ENCODE peak calls at places on chromosomes 11 and 22, in ten cellular contexts. U is effector memory CD4-positive, alpha-beta T cell; N is fibroblast of lung; G is CD8-positive, alpha-beta memory T cell; O is adrenal gland; V is right cardiac atrium; D is cardiac muscle cell; A is breast epithelium; S is neuronal stem cell; M is gastrocnemius medialis. B is an unnamed sample.

GRCh38 chr11:86608251-86608799 is 64.1 kb downstream of the ME3 start:
- DNase-seq in U (no peak), N (peak; percentile 68), G (no peak), O (peak; percentile 69), V (peak; percentile 87), D (peak; percentile 61), A (peak; percentile 73), S (no peak), M (peak; percentile 71), B (no peak)

GRCh38 chr11:203945-204586 is 3.1 kb downstream of the BET1L start:
- DNase-seq in U (no peak), N (no peak), G (no peak), O (no peak), V (peak; percentile 42), D (no peak), A (no peak), S (no peak), M (no peak), B (no peak)

GRCh38 chr11:61718613-61719302 is 33.7 kb upstream of the MYRF start:
- DNase-seq in U (no peak), N (peak; percentile 80), G (no peak), O (no peak), V (peak; percentile 83), D (peak; percentile 83), A (no peak), S (peak; percentile 71), M (no peak), B (peak; percentile 91)

GRCh38 chr11:130831506-130832385 is 84.5 kb downstream of the SNX19 start:
- DNase-seq in U (no peak), N (peak; percentile 32), G (no peak), O (no peak), V (peak; percentile 52), D (no peak), A (no peak), S (no peak), M (no peak), B (no peak)

GRCh38 chr11:62707277-62707771 is at the start of the genes BSCL2 and GNG3:
- DNase-seq in U (no peak), N (peak; percentile 26), G (no peak), O (peak; percentile 36), V (peak; percentile 72), D (peak; percentile 90), A (no peak), S (peak; percentile 79), M (no peak), B (no peak)

GRCh38 chr22:19480173-19480568 is 451 bp downstream of the CDC45 start:
- DNase-seq in U (no peak), N (no peak), G (no peak), O (no peak), V (no peak), D (no peak), A (no peak), S (no peak), M (no peak), B (peak; percentile 9)

GRCh38 chr11:75534291-75535038 is 8.7 kb upstream of the GDPD5 start:
- DNase-seq in U (no peak), N (no peak), G (no peak), O (no peak), V (no peak), D (no peak), A (no peak), S (no peak), M (no peak), B (no peak)

GRCh38 chr11:57311109-57311936 is 13.4 kb downstream of the TNKS1BP1 start:
- DNase-seq in U (no peak), N (peak; percentile 98), G (no peak), O (peak; percentile 99), V (peak; percentile 96), D (peak; percentile 85), A (peak; percentile 93), S (peak; percentile 75), M (peak; percentile 99), B (peak; percentile 97)

GRCh38 chr11:72238492-72239295 is 5.3 kb downstream of the PHOX2A start:
- DNase-seq in U (no peak), N (no peak), G (no peak), O (no peak), V (no peak), D (no peak), A (no peak), S (no peak), M (peak; percentile 11), B (no peak)

GRCh38 chr22:39136317-39136716 is 16.2 kb downstream of the CBX7 start:
- DNase-seq in U (no peak), N (no peak), G (no peak), O (no peak), V (no peak), D (no peak), A (no peak), S (no peak), M (no peak), B (no peak)

GRCh38 chr11:3840289-3840869 is 380 bp downstream of the RHOG start:
- DNase-seq in U (peak; percentile 25), N (no peak), G (peak; percentile 12), O (no peak), V (peak; percentile 55), D (peak; percentile 79), A (no peak), S (peak; percentile 63), M (no peak), B (peak; percentile 53)

GRCh38 chr22:26894766-26895485 is 237.5 kb downstream of the MIAT start:
- DNase-seq in U (no peak), N (peak; percentile 96), G (no peak), O (peak; percentile 75), V (no peak), D (no peak), A (no peak), S (no peak), M (no peak), B (peak; percentile 77)

GRCh38 chr11:59918987-59919589 is 19.1 kb upstream of the OOSP1 start:
- DNase-seq in U (no peak), N (peak; percentile 47), G (no peak), O (no peak), V (no peak), D (peak; percentile 39), A (no peak), S (peak; percentile 3), M (no peak), B (no peak)

GRCh38 chr11:70910835-70911234 is 341.5 kb downstream of the SHANK2 start:
- DNase-seq in U (no peak), N (no peak), G (no peak), O (no peak), V (no peak), D (no peak), A (peak; percentile 3), S (no peak), M (no peak), B (no peak)

DNA sequence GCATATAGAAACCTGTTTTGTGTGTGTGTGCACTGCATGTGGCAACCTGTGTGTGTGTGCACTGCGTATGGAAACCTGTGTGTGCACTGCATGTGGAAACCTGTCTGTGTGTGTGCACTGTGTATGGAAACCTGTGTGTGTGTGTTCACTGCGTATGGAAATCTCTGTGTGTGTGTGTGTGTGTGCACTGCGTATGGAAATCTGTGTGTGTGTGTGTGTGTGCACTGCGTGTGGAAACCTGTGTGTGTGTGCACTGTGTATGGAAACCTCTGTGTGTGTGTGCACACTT is 72.2 kb upstream of the CCND1 start:
- DNase-seq in U (no peak), N (no peak), G (no peak), O (no peak), V (no peak), D (no peak), A (no peak), S (no peak), M (no peak), B (no peak)
- H3K27me3 ChIP-seq in U (no peaks in the 10 kb centered on the region), N (peaks cover 4% of the 10 kb centered on the region), G (no peaks in the 10 kb centered on the region), O (no peaks in the 10 kb centered on the region), V (no peaks in the 10 kb centered on the region), D (no peaks in the 10 kb centered on the region), A (no peaks in the 10 kb centered on the region), S (no peaks in the 10 kb centered on the region), M (no peaks in the 10 kb centered on the region), B (no peaks in the 10 kb centered on the region)

DNA sequence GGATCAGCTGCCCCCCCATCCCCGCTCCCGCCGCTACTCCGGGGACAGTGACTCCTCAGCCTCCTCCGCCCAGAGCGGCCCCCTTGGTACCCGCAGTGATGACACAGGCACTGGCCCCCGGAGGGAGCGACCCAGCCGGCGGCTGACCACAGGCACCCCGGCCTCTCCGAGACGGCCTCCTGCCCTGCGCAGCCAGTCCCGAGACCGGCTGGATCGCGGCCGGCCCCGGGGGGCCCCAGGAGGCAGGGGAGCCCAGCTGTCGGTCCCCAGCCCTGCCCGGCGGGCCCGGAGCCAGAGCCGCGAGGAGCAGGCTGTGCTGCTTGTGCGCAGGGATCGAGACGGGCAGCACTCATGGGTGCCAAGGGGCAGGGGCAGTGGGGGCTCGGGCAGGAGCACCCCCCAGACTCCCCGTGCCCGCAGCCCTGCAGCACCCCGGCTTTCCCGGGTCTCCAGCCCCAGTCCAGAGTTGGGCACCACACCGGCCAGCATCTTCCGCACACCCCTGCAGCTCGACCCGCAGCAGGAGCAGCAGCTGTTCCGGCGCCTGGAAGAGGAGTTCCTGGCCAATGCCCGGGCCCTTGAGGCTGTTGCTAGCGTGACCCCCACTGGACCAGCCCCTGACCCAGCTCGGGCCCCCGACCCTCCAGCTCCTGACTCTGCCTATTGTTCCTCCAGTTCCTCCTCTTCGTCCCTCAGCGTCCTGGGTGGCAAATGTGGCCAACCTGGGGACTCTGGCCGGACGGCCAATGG is 3.9 kb downstream of the RASL10A start:
- DNase-seq in U (no peak), N (no peak), G (no peak), O (no peak), V (peak; percentile 90), D (no peak), A (peak; percentile 51), S (no peak), M (peak; percentile 19), B (peak; percentile 47)
- H3K27ac ChIP-seq in U (no peak overlapping the region), N (peak overlapping the region; percentile 76), G (no peak overlapping the region), O (no peak overlapping the region), V (peak overlapping the region; percentile 20), D (no peak overlapping the region), A (peak overlapping the region; percentile 89), S (no peak overlapping the region), M (peak overlapping the region; percentile 68), B (peak overlapping the region; percentile 7)

DNA sequence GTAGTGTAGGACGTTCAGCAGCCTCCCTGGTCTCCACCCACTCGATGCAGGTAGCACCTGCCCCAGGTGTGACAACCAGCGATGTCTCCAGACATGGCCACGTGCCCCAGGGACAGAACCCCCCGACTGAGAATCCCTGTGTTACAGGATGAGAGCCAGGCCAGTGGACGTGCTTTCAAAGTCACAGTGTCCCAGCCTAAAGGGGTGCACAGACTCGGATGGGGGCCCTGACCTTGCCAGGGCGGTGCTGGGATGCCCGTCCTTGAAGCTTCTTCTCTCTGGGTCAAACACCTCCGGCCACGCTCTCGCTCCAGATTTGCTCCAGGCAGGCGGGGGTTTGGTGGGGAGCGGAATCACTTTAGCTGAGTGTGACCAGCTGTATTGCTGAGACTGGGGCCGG is 23.3 kb upstream of the GAL start:
- DNase-seq in U (no peak), N (no peak), G (no peak), O (no peak), V (no peak), D (no peak), A (peak; percentile 46), S (no peak), M (no peak), B (no peak)
- H3K27me3 ChIP-seq in U (no peaks in the 10 kb centered on the region), N (peaks cover 3% of the 10 kb centered on the region), G (no peaks in the 10 kb centered on the region), O (peaks cover 4% of the 10 kb centered on the region), V (no peaks in the 10 kb centered on the region), D (no peaks in the 10 kb centered on the region), A (no peaks in the 10 kb centered on the region), S (no peaks in the 10 kb centered on the region), M (peaks cover 22% of the 10 kb centered on the region), B (peaks cover 3% of the 10 kb centered on the region)

GRCh38 chr22:17775781-17776470 is 1.7 kb upstream of the BID start:
- DNase-seq in U (no peak), N (no peak), G (no peak), O (no peak), V (no peak), D (no peak), A (no peak), S (no peak), M (no peak), B (no peak)
- H3K27ac ChIP-seq in U (peak overlapping the region; percentile 95), N (no peak overlapping the region), G (no peak overlapping the region), O (no peak overlapping the region), V (no peak overlapping the region), D (no peak overlapping the region), A (no peak overlapping the region), S (no peak overlapping the region), M (no peak overlapping the region), B (no peak overlapping the region)

GRCh38 chr11:36385121-36385530 is 89.0 kb downstream of the PRR5L start:
- DNase-seq in U (no peak), N (peak; percentile 97), G (no peak), O (no peak), V (no peak), D (no peak), A (no peak), S (no peak), M (no peak), B (peak; percentile 85)
- H3K27me3 ChIP-seq in U (no peaks in the 10 kb centered on the region), N (no peaks in the 10 kb centered on the region), G (no peaks in the 10 kb centered on the region), O (no peaks in the 10 kb centered on the region), V (no peaks in the 10 kb centered on the region), D (no peaks in the 10 kb centered on the region), A (no peaks in the 10 kb centered on the region), S (no peaks in the 10 kb centered on the region), M (no peaks in the 10 kb centered on the region), B (no peaks in the 10 kb centered on the region)